ENCODE peak calls at places on chromosomes 7 and 10, in four cellular contexts. One of them, this sample, is unnamed.

GRCh38 chr10:87659571-87660483 is at the start of gene PAPSS2:
- DNase-seq in WTC11: peak; percentile 71
- DNase-seq in HepG2: no peak
- DNase-seq in K562: no peak
- DNase-seq in this sample: peak; percentile 42

GRCh38 chr10:60291354-60291930 is 98.2 kb downstream of the ANK3 start:
- DNase-seq in HepG2: no peak
- DNase-seq in WTC11: no peak
- DNase-seq in K562: no peak
- DNase-seq in this sample: no peak

GRCh38 chr7:151817315-151817690 is 59.6 kb downstream of the PRKAG2 start:
- DNase-seq in K562: no peak
- DNase-seq in WTC11: no peak
- DNase-seq in HepG2: no peak
- DNase-seq in this sample: no peak

GRCh38 chr10:118621304-118621942 is 26.0 kb upstream of the PRLHR start:
- DNase-seq in WTC11: no peak
- DNase-seq in HepG2: no peak
- DNase-seq in K562: no peak
- DNase-seq in this sample: no peak

GRCh38 chr7:143390098-143390772 is 9.1 kb downstream of the ZYX start:
- DNase-seq in HepG2: no peak
- DNase-seq in WTC11: no peak
- DNase-seq in K562: no peak
- DNase-seq in this sample: no peak

GRCh38 chr7:763762-764161 is 36.7 kb upstream of the PRKAR1B start:
- DNase-seq in K562: no peak
- DNase-seq in HepG2: no peak
- DNase-seq in WTC11: no peak
- DNase-seq in this sample: no peak

GRCh38 chr7:95658676-95659075 is 62.4 kb upstream of the PDK4 start:
- DNase-seq in WTC11: no peak
- DNase-seq in K562: no peak
- DNase-seq in HepG2: no peak
- DNase-seq in this sample: no peak

GRCh38 chr7:105808703-105809590 is 67.5 kb downstream of the ATXN7L1 start:
- DNase-seq in K562: peak; percentile 34
- DNase-seq in WTC11: no peak
- DNase-seq in HepG2: no peak
- DNase-seq in this sample: peak; percentile 18

GRCh38 chr7:155565596-155565995 is 19.2 kb upstream of the CNPY1 start:
- DNase-seq in WTC11: no peak
- DNase-seq in K562: no peak
- DNase-seq in HepG2: no peak
- DNase-seq in this sample: no peak

GRCh38 chr10:131822694-131823245 is 78.0 kb upstream of the PPP2R2D start:
- DNase-seq in WTC11: peak; percentile 3
- DNase-seq in HepG2: no peak
- DNase-seq in K562: no peak
- DNase-seq in this sample: no peak

GRCh38 chr10:110893559-110894179 is 21.9 kb downstream of the PDCD4 start:
- DNase-seq in WTC11: no peak
- DNase-seq in K562: peak; percentile 37
- DNase-seq in HepG2: peak; percentile 34
- DNase-seq in this sample: peak; percentile 53

GRCh38 chr7:94145602-94146001 is 141.4 kb upstream of the BET1 start:
- DNase-seq in WTC11: no peak
- DNase-seq in HepG2: no peak
- DNase-seq in K562: no peak
- DNase-seq in this sample: peak; percentile 26

GRCh38 chr10:86962136-86962980 is 4.0 kb downstream of the SNCG start:
- DNase-seq in HepG2: no peak
- DNase-seq in K562: no peak
- DNase-seq in WTC11: peak; percentile 6
- DNase-seq in this sample: no peak

GRCh38 chr10:3224241-3224640 is 51.7 kb upstream of the PITRM1 start:
- DNase-seq in K562: no peak
- DNase-seq in WTC11: no peak
- DNase-seq in HepG2: no peak
- DNase-seq in this sample: no peak

GRCh38 chr7:74718336-74718735 is 55.5 kb upstream of the NCF1 start:
- DNase-seq in WTC11: no peak
- DNase-seq in HepG2: no peak
- DNase-seq in K562: no peak
- DNase-seq in this sample: no peak

GRCh38 chr7:157886261-157886660 is 549.5 kb downstream of the DNAJB6 start:
- DNase-seq in K562: no peak
- DNase-seq in HepG2: no peak
- DNase-seq in WTC11: no peak
- DNase-seq in this sample: no peak

GRCh38 chr10:29955308-29955935 is 104.0 kb downstream of the JCAD start:
- DNase-seq in K562: no peak
- DNase-seq in WTC11: no peak
- DNase-seq in HepG2: no peak
- DNase-seq in this sample: no peak

GRCh38 chr10:104333037-104333727 is 5.1 kb downstream of the ITPRIP start:
- DNase-seq in K562: peak; percentile 65
- DNase-seq in WTC11: no peak
- DNase-seq in HepG2: no peak
- DNase-seq in this sample: no peak

GRCh38 chr7:25167262-25167843 is 42.3 kb upstream of the CYCS start:
- DNase-seq in K562: no peak
- DNase-seq in HepG2: no peak
- DNase-seq in WTC11: no peak
- DNase-seq in this sample: no peak

GRCh38 chr10:64430690-64431323 is 909.6 kb downstream of the REEP3 start:
- DNase-seq in K562: peak; percentile 75
- DNase-seq in WTC11: peak; percentile 68
- DNase-seq in HepG2: peak; percentile 5
- DNase-seq in this sample: no peak

GRCh38 chr7:41451826-41452225 is 251.1 kb downstream of the INHBA start:
- DNase-seq in WTC11: no peak
- DNase-seq in K562: no peak
- DNase-seq in HepG2: no peak
- DNase-seq in this sample: no peak

GRCh38 chr10:8180756-8181155 is 126.3 kb downstream of the GATA3 start:
- DNase-seq in K562: no peak
- DNase-seq in HepG2: no peak
- DNase-seq in WTC11: no peak
- DNase-seq in this sample: no peak

GRCh38 chr7:76260171-76260703 is 42.2 kb upstream of the HSPB1 start:
- DNase-seq in WTC11: peak; percentile 98
- DNase-seq in HepG2: peak; percentile 74
- DNase-seq in K562: peak; percentile 84
- DNase-seq in this sample: peak; percentile 86

GRCh38 chr10:95482501-95483248 is 78.5 kb downstream of the SORBS1 start:
- DNase-seq in WTC11: no peak
- DNase-seq in HepG2: no peak
- DNase-seq in K562: no peak
- DNase-seq in this sample: no peak

GRCh38 chr7:24108906-24109376 is 175.0 kb upstream of the NPY start:
- DNase-seq in HepG2: peak; percentile 83
- DNase-seq in WTC11: no peak
- DNase-seq in K562: no peak
- DNase-seq in this sample: no peak

GRCh38 chr10:71354771-71355170 is 35.7 kb downstream of the SLC29A3 start:
- DNase-seq in HepG2: no peak
- DNase-seq in K562: no peak
- DNase-seq in WTC11: no peak
- DNase-seq in this sample: no peak

GRCh38 chr7:151038951-151039849 is 9.1 kb upstream of the ASIC3 start:
- DNase-seq in WTC11: no peak
- DNase-seq in K562: peak; percentile 100
- DNase-seq in HepG2: peak; percentile 67
- DNase-seq in this sample: peak; percentile 93

GRCh38 chr10:22710139-22710745 is 4.1 kb downstream of the PIP4K2A start:
- DNase-seq in HepG2: no peak
- DNase-seq in WTC11: no peak
- DNase-seq in K562: no peak
- DNase-seq in this sample: no peak

GRCh38 chr7:117907058-117907633 is 33.9 kb upstream of the CTTNBP2 start:
- DNase-seq in K562: no peak
- DNase-seq in WTC11: no peak
- DNase-seq in HepG2: no peak
- DNase-seq in this sample: no peak

GRCh38 chr7:117901089-117901797 is 28.0 kb upstream of the CTTNBP2 start:
- DNase-seq in HepG2: no peak
- DNase-seq in WTC11: no peak
- DNase-seq in K562: no peak
- DNase-seq in this sample: no peak

GRCh38 chr7:117908031-117908795 is 35.0 kb upstream of the CTTNBP2 start:
- DNase-seq in WTC11: no peak
- DNase-seq in K562: no peak
- DNase-seq in HepG2: no peak
- DNase-seq in this sample: no peak

DNA sequence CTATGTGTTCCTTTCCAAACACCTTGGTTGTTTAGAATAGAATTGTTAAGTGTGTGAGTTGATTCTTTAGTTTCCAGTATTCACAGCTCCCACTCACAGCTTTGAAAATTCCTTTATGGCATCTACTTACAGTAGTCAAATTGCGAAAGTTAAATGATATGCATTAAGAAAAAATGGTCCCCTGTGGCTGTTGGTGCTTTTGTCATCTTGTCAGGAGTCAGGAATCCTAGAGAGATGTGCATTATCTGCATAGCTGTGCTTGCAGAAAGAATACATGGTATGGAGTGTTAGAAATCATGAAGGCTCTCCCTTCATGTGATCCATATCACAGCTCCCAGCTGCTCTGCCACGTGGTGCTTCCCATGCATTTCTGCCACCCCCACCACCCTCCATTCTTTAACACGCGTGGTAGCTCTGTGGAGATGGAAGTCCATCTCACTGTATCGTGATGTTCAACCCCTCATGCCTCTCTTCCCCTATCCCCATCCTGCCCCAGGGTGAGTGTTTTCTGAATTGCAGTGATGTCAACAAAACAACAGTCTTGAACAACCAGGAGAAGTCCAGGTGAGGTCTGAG is 29.2 kb upstream of the CTTNBP2 start:
- DNase-seq in HepG2: no peak
- DNase-seq in K562: no peak
- DNase-seq in WTC11: no peak
- DNase-seq in this sample: no peak
- TF ChIP-seq NR3C1 in HepG2: no peak
- TF ChIP-seq NR3C1 in K562: no peak
- TF ChIP-seq NR3C1 in WTC11: no peak
- TF ChIP-seq NR3C1 in this sample: no peak

GRCh38 chr7:39429421-39429820 is 136.8 kb upstream of the YAE1 start:
- DNase-seq in HepG2: no peak
- DNase-seq in WTC11: no peak
- DNase-seq in K562: no peak
- DNase-seq in this sample: no peak

GRCh38 chr7:39431242-39431641 is 135.0 kb upstream of the YAE1 start:
- DNase-seq in K562: no peak
- DNase-seq in HepG2: no peak
- DNase-seq in WTC11: no peak
- DNase-seq in this sample: no peak

GRCh38 chr7:39432368-39432767 is 133.8 kb upstream of the YAE1 start:
- DNase-seq in K562: no peak
- DNase-seq in HepG2: no peak
- DNase-seq in WTC11: no peak
- DNase-seq in this sample: no peak

GRCh38 chr7:39430441-39430840 is 135.8 kb upstream of the YAE1 start:
- DNase-seq in K562: no peak
- DNase-seq in WTC11: no peak
- DNase-seq in HepG2: no peak
- DNase-seq in this sample: no peak

DNA sequence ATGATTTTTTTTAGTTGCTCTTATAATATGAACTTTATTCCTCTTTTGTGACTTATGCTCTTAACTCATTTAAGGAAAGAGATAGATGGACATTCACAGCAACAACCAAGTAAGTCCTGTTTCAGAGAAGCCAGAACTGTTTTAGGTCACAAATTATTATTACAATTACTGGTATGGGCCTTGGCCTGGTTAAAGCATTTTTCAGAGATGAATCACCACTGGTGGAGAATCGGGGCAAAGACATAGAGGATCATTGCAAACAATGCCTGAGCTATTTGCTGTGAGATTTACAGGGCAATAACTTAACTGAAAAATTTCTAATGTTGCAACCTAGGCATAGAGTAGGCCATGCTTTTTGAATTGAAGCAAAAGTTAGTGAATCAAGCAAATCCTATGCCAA is 138.0 kb upstream of the YAE1 start:
- DNase-seq in HepG2: no peak
- DNase-seq in WTC11: no peak
- DNase-seq in K562: no peak
- DNase-seq in this sample: peak; percentile 23
- TF ChIP-seq NR3C1 in HepG2: no peak
- TF ChIP-seq NR3C1 in WTC11: no peak
- TF ChIP-seq NR3C1 in K562: no peak
- TF ChIP-seq NR3C1 in this sample: no peak

DNA sequence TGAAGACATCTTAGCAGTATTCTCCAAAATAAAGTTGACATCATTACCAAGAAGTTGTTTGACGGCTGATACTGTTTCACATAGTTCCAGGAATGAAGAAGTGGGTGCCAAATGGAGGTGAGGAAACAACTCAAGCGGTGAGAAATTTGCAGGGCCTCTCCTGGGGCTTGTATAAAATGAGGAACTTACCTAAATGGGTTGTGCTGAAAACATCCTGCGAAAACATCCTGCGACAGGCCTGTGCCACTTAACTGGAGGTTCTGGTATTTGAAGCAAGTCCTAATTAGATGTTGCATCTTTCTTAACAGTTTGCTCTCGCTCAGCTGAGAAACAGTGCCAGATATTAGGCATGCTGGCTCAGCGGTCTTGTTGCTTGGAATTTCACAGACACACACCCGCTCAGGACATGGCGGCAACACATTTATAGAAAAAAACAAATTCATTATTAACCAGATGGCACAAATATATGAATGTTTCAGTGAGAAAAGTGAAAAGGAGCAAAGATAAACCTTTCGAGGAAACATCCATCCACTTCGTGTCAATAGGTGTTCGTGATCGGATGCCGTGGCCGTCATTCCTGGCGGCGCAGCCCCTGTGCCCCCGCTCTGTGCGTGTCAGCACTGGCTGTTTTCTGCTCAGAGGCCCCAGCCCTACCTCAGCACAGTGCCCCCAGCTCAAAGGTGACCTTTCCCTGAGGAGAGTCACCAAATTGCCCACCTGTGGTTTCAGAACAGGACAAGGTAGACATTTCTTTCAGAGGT is 48.1 kb downstream of the CDC123 start:
- DNase-seq in K562: no peak
- DNase-seq in WTC11: no peak
- DNase-seq in HepG2: no peak
- DNase-seq in this sample: no peak
- TF ChIP-seq NR3C1 in K562: no peak
- TF ChIP-seq NR3C1 in WTC11: no peak
- TF ChIP-seq NR3C1 in HepG2: no peak
- TF ChIP-seq NR3C1 in this sample: no peak

DNA sequence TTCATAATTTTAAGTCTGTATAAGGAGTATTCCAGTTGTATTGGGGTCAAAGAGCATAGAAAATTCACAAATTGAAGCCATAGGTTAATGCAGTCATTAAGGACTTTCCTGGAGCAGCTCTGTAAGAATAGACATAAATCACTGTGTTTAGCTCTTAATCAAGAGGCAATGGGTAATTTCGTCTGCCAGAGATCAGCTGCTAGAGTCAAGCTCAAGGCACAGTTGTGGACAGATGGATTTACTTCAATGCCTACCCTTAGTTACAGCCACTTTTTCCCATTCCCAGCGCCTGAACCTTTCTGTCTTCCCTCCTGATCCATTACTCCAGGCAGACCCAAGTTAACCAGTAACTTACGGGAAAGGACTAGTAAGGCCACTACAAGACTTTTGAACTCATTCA is 40.6 kb upstream of the AGBL3 start:
- DNase-seq in WTC11: no peak
- DNase-seq in K562: no peak
- DNase-seq in HepG2: no peak
- DNase-seq in this sample: no peak
- TF ChIP-seq NR3C1 in WTC11: no peak
- TF ChIP-seq NR3C1 in K562: no peak
- TF ChIP-seq NR3C1 in HepG2: no peak
- TF ChIP-seq NR3C1 in this sample: no peak

This sample was measured in A549.